ENCODE peak calls at places on chromosomes 12 and 14, in six cellular contexts. R is lung, Y is PC-9, N is psoas muscle, D is H9, P is heart left ventricle. G is an unnamed sample. For H3K4me1, the result is how much of the 10 kb centered on the place peaks cover.

GRCh38 chr12:122614839-122615238 is 87.8 kb downstream of the KNTC1 start:
- DNase-seq in R (no peak), Y (no peak), N (no peak), D (no peak), P (no peak), G (no peak)

GRCh38 chr12:53298154-53298553 is 1.3 kb upstream of the MYG1 start:
- DNase-seq in R (no peak), Y (no peak), N (no peak), D (no peak), P (no peak), G (peak)

GRCh38 chr14:70188608-70189540 is at the start of gene SLC8A3:
- DNase-seq in R (no peak), Y (no peak), N (peak), D (peak), P (peak), G (peak)

GRCh38 chr12:25187781-25188180 is 7.2 kb downstream of the DNAI7 start:
- DNase-seq in R (no peak), Y (no peak), N (no peak), D (no peak), P (no peak), G (peak)

GRCh38 chr12:39105111-39105510 is 199.7 kb upstream of the CPNE8 start:
- DNase-seq in R (no peak), Y (no peak), N (no peak), D (no peak), P (no peak), G (no peak)

GRCh38 chr12:52906049-52906645 is 1.3 kb upstream of the KRT8 start:
- DNase-seq in R (no peak), Y (peak), N (no peak), D (peak), P (no peak), G (peak)

GRCh38 chr14:37232907-37233481 is 35.3 kb downstream of the MIPOL1 start:
- DNase-seq in R (no peak), Y (peak), N (no peak), D (no peak), P (no peak), G (peak)

GRCh38 chr14:81303258-81303935 is 82.6 kb upstream of the GTF2A1 start:
- DNase-seq in R (peak), Y (peak), N (peak), D (no peak), P (no peak), G (peak)

GRCh38 chr12:129213551-129213950 is 360.3 kb downstream of the GLT1D1 start:
- DNase-seq in R (no peak), Y (no peak), N (no peak), D (no peak), P (no peak), G (no peak)

GRCh38 chr14:90093942-90094595 is 32.3 kb downstream of the KCNK13 start:
- DNase-seq in R (no peak), Y (peak), N (no peak), D (no peak), P (no peak), G (peak)

GRCh38 chr12:124744659-124745467 is 118.8 kb downstream of the SCARB1 start:
- DNase-seq in R (no peak), Y (no peak), N (no peak), D (peak), P (no peak), G (no peak)

GRCh38 chr14:65241125-65241752 is 138.9 kb upstream of the MAX start:
- DNase-seq in R (no peak), Y (no peak), N (no peak), D (no peak), P (no peak), G (no peak)

GRCh38 chr14:23829736-23830474 is 123.7 kb upstream of the DHRS4 start:
- DNase-seq in R (no peak), Y (peak), N (peak), D (no peak), P (no peak), G (peak)

GRCh38 chr14:92785601-92786426 is 8.3 kb upstream of the GOLGA5 start:
- DNase-seq in R (no peak), Y (peak), N (no peak), D (peak), P (peak), G (peak)

GRCh38 chr14:75566321-75566720 is 12.1 kb upstream of the FLVCR2 start:
- DNase-seq in R (no peak), Y (peak), N (no peak), D (no peak), P (no peak), G (no peak)

GRCh38 chr12:108543642-108544041 is 17.3 kb downstream of the SART3 start:
- DNase-seq in R (no peak), Y (no peak), N (no peak), D (no peak), P (no peak), G (no peak)

GRCh38 chr14:59483360-59483759 is 848 bp downstream of the L3HYPDH start:
- DNase-seq in R (no peak), Y (peak), N (peak), D (no peak), P (no peak), G (no peak)

GRCh38 chr14:100694579-100695422 is 31.9 kb upstream of the DLK1 start:
- DNase-seq in R (no peak), Y (no peak), N (no peak), D (no peak), P (no peak), G (no peak)

GRCh38 chr12:107847430-107847829 is 72.9 kb downstream of the ASCL4 start:
- DNase-seq in R (no peak), Y (no peak), N (no peak), D (no peak), P (no peak), G (no peak)

GRCh38 chr12:51362307-51362706 is 15.8 kb upstream of the CELA1 start:
- DNase-seq in R (no peak), Y (no peak), N (no peak), D (no peak), P (no peak), G (no peak)

GRCh38 chr14:29274890-29275651 is 508.5 kb downstream of the FOXG1 start:
- DNase-seq in R (no peak), Y (no peak), N (no peak), D (no peak), P (no peak), G (no peak)

GRCh38 chr12:45409966-45410365 is 194.1 kb downstream of the ANO6 start:
- DNase-seq in R (no peak), Y (no peak), N (peak), D (no peak), P (peak), G (peak)

GRCh38 chr14:88326352-88327103 is 3.5 kb upstream of the KCNK10 start:
- DNase-seq in R (no peak), Y (no peak), N (no peak), D (peak), P (no peak), G (no peak)

GRCh38 chr14:31700282-31701074 is 139.3 kb downstream of the NUBPL start:
- DNase-seq in R (no peak), Y (no peak), N (no peak), D (no peak), P (no peak), G (no peak)

DNA sequence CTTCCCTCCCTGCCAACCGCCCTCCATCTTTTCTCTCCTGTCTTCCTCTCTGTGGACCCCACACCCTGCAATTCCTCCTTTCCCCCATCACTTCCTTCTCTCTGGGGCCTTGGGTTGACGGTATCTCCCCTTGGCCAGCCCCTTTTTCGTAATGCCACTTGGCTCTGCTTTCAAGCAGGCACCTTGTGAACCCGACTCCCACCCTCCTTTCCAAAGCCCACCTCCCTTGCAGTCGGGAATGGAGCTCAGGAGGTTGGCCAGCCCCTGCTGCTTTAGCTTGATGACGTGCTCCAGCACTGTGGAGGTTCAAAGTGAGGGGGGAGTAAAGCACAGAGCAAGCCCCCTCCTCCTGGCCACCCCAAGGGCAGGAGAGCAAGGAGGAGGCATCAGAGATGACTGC is 103.4 kb downstream of the ZFP36L1 start:
- DNase-seq in R (no peak), Y (no peak), N (no peak), D (no peak), P (no peak), G (no peak)
- H3K4me1 ChIP-seq in R (under half), Y (half or more), N (under half), D (under half), P (under half), G (under half)

GRCh38 chr14:52724360-52724644 is 5.7 kb upstream of the STYX start:
- DNase-seq in R (no peak), Y (no peak), N (no peak), D (no peak), P (no peak), G (no peak)

GRCh38 chr14:52729585-52729924 is 411 bp upstream of the STYX start:
- DNase-seq in R (no peak), Y (no peak), N (no peak), D (no peak), P (no peak), G (no peak)

GRCh38 chr14:52730708-52731111 is 744 bp downstream of the STYX start:
- DNase-seq in R (no peak), Y (no peak), N (no peak), D (no peak), P (no peak), G (no peak)

GRCh38 chr14:52733824-52734223 is 3.9 kb downstream of the STYX start:
- DNase-seq in R (no peak), Y (no peak), N (no peak), D (peak), P (no peak), G (no peak)

DNA sequence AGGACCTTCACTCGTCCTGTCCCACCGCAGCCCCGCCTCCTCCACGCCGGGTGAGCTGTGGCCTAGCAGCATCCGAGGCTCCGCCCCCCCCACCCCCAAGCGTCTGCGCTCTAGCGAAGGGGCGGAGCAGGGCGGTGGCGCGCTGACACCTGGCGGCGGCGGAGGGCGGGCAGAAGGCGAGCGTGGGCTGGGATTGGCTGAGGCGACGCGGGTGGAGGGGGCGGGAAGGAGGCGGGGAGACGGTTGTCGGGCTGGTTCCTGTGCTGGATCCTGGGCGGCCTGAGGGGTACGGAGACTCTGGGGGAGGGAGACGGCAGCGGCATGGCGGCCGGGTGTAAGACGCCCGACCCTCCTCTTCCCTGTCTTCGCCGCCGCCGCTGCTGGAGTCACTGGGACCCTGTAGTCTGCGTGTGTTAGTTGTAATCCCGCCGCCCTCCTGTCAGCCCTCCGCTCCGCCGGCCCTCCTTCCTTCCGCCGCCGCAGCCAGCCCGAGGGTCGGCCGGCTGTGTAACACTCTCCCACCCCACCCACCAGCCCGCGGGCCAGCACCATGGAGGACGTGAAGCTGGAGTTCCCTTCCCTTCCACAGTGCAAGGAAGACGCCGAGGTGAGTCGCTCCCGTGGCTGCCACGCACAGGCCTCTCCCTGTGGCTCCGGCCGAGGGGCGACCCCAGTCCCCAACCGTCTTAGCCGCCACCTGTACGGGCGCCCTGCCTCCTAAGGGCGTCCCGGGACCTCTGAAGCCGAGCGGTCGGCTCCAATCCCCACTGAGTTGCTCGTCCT is at the start of gene STYX:
- DNase-seq in R (peak), Y (peak), N (peak), D (peak), P (peak), G (peak)
- TF ChIP-seq CTCF in R (no peak), Y (peak), N (peak), D (no peak), P (no peak), G (peak)

DNA sequence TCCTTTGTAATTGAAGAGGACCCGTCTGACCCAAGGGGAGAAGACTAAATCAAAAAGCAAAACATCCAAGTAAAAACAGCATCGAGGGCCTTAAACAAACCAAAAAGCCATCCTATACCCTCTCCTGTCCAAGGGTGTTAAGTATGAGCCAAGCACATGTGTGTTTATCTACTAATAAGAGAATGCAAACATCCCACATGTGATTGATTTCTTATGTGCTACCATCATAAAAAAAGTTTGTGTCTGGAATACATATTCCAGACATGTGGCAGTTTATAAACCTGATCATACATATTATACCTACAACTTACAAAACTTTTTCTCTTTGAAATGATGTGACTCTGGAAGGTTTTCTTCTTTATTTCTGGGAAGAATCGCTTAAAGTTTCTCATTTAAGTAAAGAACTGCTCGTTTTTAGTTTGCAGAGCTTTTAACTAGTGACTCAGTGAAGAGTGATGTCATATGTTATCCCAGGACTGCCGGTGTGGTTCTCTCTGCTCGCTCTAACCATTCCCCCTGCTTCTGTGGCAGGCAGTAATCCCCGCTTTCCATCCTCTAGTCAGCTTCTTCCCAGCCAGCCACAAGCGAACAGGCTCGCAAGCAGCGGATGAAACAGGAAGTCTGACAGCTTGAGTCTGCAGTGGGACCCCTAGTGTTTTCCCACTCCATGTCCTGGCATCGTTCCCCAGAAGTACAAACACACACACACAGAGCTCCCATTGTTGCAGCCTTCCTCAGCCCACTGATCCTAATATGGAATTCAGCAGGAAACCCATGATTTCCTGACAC is 431 bp upstream of the RHOJ start:
- DNase-seq in R (peak), Y (no peak), N (peak), D (peak), P (peak), G (peak)
- H3K27ac ChIP-seq in R (peak), Y (no peak), N (peak), D (no peak), P (peak), G (peak)

GRCh38 chr12:49342066-49342913 is 4.4 kb upstream of the DNAJC22 start:
- DNase-seq in R (peak), Y (no peak), N (peak), D (peak), P (peak), G (peak)
- H3K4me1 ChIP-seq in R (under half), Y (under half), N (under half), D (under half), P (under half), G (under half)

GRCh38 chr12:2666411-2666810 is 128.4 kb upstream of the FKBP4 start:
- DNase-seq in R (no peak), Y (no peak), N (no peak), D (peak), P (no peak), G (no peak)

GRCh38 chr12:2666846-2667245 is 127.9 kb upstream of the FKBP4 start:
- DNase-seq in R (no peak), Y (no peak), N (no peak), D (peak), P (no peak), G (no peak)

GRCh38 chr12:2667716-2668440 is 126.9 kb upstream of the FKBP4 start:
- DNase-seq in R (no peak), Y (no peak), N (no peak), D (peak), P (no peak), G (no peak)

GRCh38 chr12:2664721-2665577 is 129.8 kb upstream of the FKBP4 start:
- DNase-seq in R (no peak), Y (no peak), N (no peak), D (peak), P (no peak), G (no peak)

GRCh38 chr12:2662524-2662923 is 132.2 kb upstream of the FKBP4 start:
- DNase-seq in R (no peak), Y (no peak), N (no peak), D (no peak), P (no peak), G (no peak)
- TF ChIP-seq CTCF in R (no peak), Y (no peak), N (no peak), D (no peak), P (no peak), G (no peak)

GRCh38 chr12:116241157-116241772 is 36.2 kb downstream of the MED13L start:
- DNase-seq in R (no peak), Y (peak), N (no peak), D (no peak), P (no peak), G (no peak)

GRCh38 chr12:116238149-116238548 is 39.3 kb downstream of the MED13L start:
- DNase-seq in R (no peak), Y (no peak), N (no peak), D (no peak), P (no peak), G (no peak)

GRCh38 chr12:116236986-116237385 is 40.5 kb downstream of the MED13L start:
- DNase-seq in R (no peak), Y (no peak), N (no peak), D (no peak), P (no peak), G (no peak)

GRCh38 chr12:116233669-116234068 is 43.8 kb downstream of the MED13L start:
- DNase-seq in R (no peak), Y (no peak), N (no peak), D (no peak), P (no peak), G (no peak)

DNA sequence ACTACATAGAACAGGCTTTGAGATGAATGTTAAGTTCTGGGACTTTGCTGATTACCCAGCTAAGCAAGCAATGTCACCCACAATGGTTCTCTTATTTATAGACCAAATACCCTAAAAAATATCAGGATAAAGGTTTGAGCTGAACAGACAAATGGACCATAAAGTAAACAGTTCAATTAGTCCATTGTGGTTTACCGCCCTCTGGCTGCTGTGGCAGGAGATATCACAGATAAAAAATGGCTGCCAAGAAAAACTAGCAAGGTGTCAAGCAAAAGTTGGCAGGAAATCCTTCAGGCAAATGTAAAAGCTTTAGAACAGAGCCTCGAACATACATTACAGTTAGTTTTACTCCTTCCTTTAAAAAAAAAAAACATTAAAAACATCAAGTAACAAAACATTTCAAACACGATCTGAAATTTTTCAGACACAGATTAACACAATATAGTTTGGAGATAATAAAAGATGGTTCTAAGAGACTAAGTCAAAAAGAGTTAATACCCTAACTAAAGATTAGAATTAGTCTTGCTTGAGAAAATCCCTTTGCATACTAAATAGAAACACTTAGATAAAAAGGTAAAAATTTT is 41.3 kb downstream of the MED13L start:
- DNase-seq in R (no peak), Y (no peak), N (no peak), D (no peak), P (peak), G (peak)
- H3K27ac ChIP-seq in R (no peak), Y (no peak), N (no peak), D (no peak), P (no peak), G (no peak)

DNA sequence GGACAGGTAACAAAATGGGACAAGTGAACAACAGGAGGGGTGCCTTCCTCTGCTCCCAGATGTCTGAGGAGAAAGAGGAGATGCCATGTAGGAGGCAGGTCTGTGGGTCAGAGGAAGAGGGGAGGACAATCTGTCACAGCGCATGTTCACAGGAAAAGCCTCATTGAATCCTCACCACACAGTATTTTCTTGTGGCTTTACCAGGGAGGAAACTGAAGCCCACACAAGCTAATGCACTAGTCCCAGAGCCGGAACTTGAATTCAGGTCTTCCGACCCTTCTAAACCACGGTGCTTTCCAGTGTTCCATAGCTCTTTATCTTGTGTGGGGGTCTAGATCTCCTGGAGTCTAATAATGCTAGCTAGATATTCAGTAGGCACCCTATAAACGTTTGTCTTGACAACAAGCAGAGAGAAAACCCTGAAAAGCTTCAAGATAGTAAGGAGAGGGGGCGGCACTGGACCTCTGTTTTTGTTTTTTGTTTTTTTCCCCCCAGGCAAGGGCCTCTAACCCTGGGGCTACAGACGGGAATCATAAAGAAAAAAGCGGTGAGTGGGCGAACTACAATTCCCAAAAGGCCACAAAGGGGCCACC is 374 bp upstream of the SHMT2 start:
- DNase-seq in R (no peak), Y (no peak), N (no peak), D (no peak), P (no peak), G (no peak)
- H3K4me1 ChIP-seq in R (under half), Y (under half), N (under half), D (under half), P (under half), G (under half)

G was measured in foreskin keratinocyte.